ENCODE peak calls at places on chromosomes 5 and 9, in five cellular contexts. One of them, this sample, is unnamed.

GRCh38 chr5:151805414-151806225 is 33.9 kb downstream of the G3BP1 start:
- DNase-seq in KBM-7: no peak
- DNase-seq in NCI-H1092 treated with DMSO at 0.1 percent for 48 hours: no peak
- DNase-seq in NCI-H1436 treated with DMSO at 0.1 percent for 48 hours: no peak
- DNase-seq in A549: no peak
- DNase-seq in this sample: no peak

GRCh38 chr5:106827061-106827460 is 843.7 kb downstream of the EFNA5 start:
- DNase-seq in KBM-7: no peak
- DNase-seq in NCI-H1092 treated with DMSO at 0.1 percent for 48 hours: no peak
- DNase-seq in NCI-H1436 treated with DMSO at 0.1 percent for 48 hours: no peak
- DNase-seq in A549: no peak
- DNase-seq in this sample: no peak

GRCh38 chr5:122649080-122649479 is 125.8 kb upstream of the SNX2 start:
- DNase-seq in KBM-7: no peak
- DNase-seq in NCI-H1092 treated with DMSO at 0.1 percent for 48 hours: no peak
- DNase-seq in NCI-H1436 treated with DMSO at 0.1 percent for 48 hours: no peak
- DNase-seq in A549: no peak
- DNase-seq in this sample: no peak

GRCh38 chr9:81379655-81380054 is 309.7 kb downstream of the TLE1 start:
- DNase-seq in KBM-7: no peak
- DNase-seq in NCI-H1092 treated with DMSO at 0.1 percent for 48 hours: no peak
- DNase-seq in NCI-H1436 treated with DMSO at 0.1 percent for 48 hours: no peak
- DNase-seq in A549: no peak
- DNase-seq in this sample: no peak

GRCh38 chr5:56480305-56481146 is 247.4 kb upstream of the ANKRD55 start:
- DNase-seq in KBM-7: peak; percentile 31
- DNase-seq in NCI-H1092 treated with DMSO at 0.1 percent for 48 hours: no peak
- DNase-seq in NCI-H1436 treated with DMSO at 0.1 percent for 48 hours: no peak
- DNase-seq in A549: no peak
- DNase-seq in this sample: peak; percentile 42

GRCh38 chr5:174617910-174618309 is 106.5 kb upstream of the MSX2 start:
- DNase-seq in KBM-7: no peak
- DNase-seq in NCI-H1092 treated with DMSO at 0.1 percent for 48 hours: no peak
- DNase-seq in NCI-H1436 treated with DMSO at 0.1 percent for 48 hours: no peak
- DNase-seq in A549: no peak
- DNase-seq in this sample: no peak

GRCh38 chr5:33457817-33458216 is 17.1 kb downstream of the TARS1 start:
- DNase-seq in KBM-7: no peak
- DNase-seq in NCI-H1092 treated with DMSO at 0.1 percent for 48 hours: no peak
- DNase-seq in NCI-H1436 treated with DMSO at 0.1 percent for 48 hours: no peak
- DNase-seq in A549: no peak
- DNase-seq in this sample: no peak

GRCh38 chr5:7261049-7261448 is 134.9 kb upstream of the ADCY2 start:
- DNase-seq in KBM-7: peak; percentile 68
- DNase-seq in NCI-H1092 treated with DMSO at 0.1 percent for 48 hours: peak; percentile 8
- DNase-seq in NCI-H1436 treated with DMSO at 0.1 percent for 48 hours: no peak
- DNase-seq in A549: peak; percentile 16
- DNase-seq in this sample: peak; percentile 31

GRCh38 chr5:38641003-38641402 is 84.6 kb upstream of the LIFR start:
- DNase-seq in KBM-7: no peak
- DNase-seq in NCI-H1092 treated with DMSO at 0.1 percent for 48 hours: no peak
- DNase-seq in NCI-H1436 treated with DMSO at 0.1 percent for 48 hours: no peak
- DNase-seq in A549: no peak
- DNase-seq in this sample: no peak

GRCh38 chr5:147063971-147064370 is 170.9 kb upstream of the STK32A start:
- DNase-seq in KBM-7: no peak
- DNase-seq in NCI-H1092 treated with DMSO at 0.1 percent for 48 hours: no peak
- DNase-seq in NCI-H1436 treated with DMSO at 0.1 percent for 48 hours: no peak
- DNase-seq in A549: no peak
- DNase-seq in this sample: no peak

GRCh38 chr5:76521240-76521758 is 101.9 kb downstream of the F2RL2 start:
- DNase-seq in KBM-7: no peak
- DNase-seq in NCI-H1092 treated with DMSO at 0.1 percent for 48 hours: no peak
- DNase-seq in NCI-H1436 treated with DMSO at 0.1 percent for 48 hours: no peak
- DNase-seq in A549: no peak
- DNase-seq in this sample: no peak

GRCh38 chr9:69572611-69573010 is 99.6 kb downstream of the APBA1 start:
- DNase-seq in KBM-7: no peak
- DNase-seq in NCI-H1092 treated with DMSO at 0.1 percent for 48 hours: no peak
- DNase-seq in NCI-H1436 treated with DMSO at 0.1 percent for 48 hours: no peak
- DNase-seq in A549: no peak
- DNase-seq in this sample: no peak

GRCh38 chr5:74950836-74951515 is 84.8 kb upstream of the FAM169A start:
- DNase-seq in KBM-7: no peak
- DNase-seq in NCI-H1092 treated with DMSO at 0.1 percent for 48 hours: no peak
- DNase-seq in NCI-H1436 treated with DMSO at 0.1 percent for 48 hours: no peak
- DNase-seq in A549: no peak
- DNase-seq in this sample: no peak

GRCh38 chr5:38479315-38479904 is 77.0 kb downstream of the LIFR start:
- DNase-seq in KBM-7: no peak
- DNase-seq in NCI-H1092 treated with DMSO at 0.1 percent for 48 hours: no peak
- DNase-seq in NCI-H1436 treated with DMSO at 0.1 percent for 48 hours: no peak
- DNase-seq in A549: no peak
- DNase-seq in this sample: no peak

GRCh38 chr5:1409386-1410110 is 35.7 kb downstream of the SLC6A3 start:
- DNase-seq in KBM-7: no peak
- DNase-seq in NCI-H1092 treated with DMSO at 0.1 percent for 48 hours: no peak
- DNase-seq in NCI-H1436 treated with DMSO at 0.1 percent for 48 hours: no peak
- DNase-seq in A549: no peak
- DNase-seq in this sample: peak; percentile 38

GRCh38 chr9:119697996-119698395 is 328.8 kb upstream of the BRINP1 start:
- DNase-seq in KBM-7: no peak
- DNase-seq in NCI-H1092 treated with DMSO at 0.1 percent for 48 hours: no peak
- DNase-seq in NCI-H1436 treated with DMSO at 0.1 percent for 48 hours: no peak
- DNase-seq in A549: no peak
- DNase-seq in this sample: no peak

GRCh38 chr5:141437208-141437607 is 6.9 kb downstream of the PCDHGA12 start:
- DNase-seq in KBM-7: no peak
- DNase-seq in NCI-H1092 treated with DMSO at 0.1 percent for 48 hours: no peak
- DNase-seq in NCI-H1436 treated with DMSO at 0.1 percent for 48 hours: no peak
- DNase-seq in A549: no peak
- DNase-seq in this sample: no peak

GRCh38 chr5:172845190-172845975 is 11.3 kb downstream of the ERGIC1 start:
- DNase-seq in KBM-7: no peak
- DNase-seq in NCI-H1092 treated with DMSO at 0.1 percent for 48 hours: no peak
- DNase-seq in NCI-H1436 treated with DMSO at 0.1 percent for 48 hours: no peak
- DNase-seq in A549: no peak
- DNase-seq in this sample: no peak

GRCh38 chr9:122084276-122084675 is 8.8 kb downstream of the TTLL11 start:
- DNase-seq in KBM-7: no peak
- DNase-seq in NCI-H1092 treated with DMSO at 0.1 percent for 48 hours: no peak
- DNase-seq in NCI-H1436 treated with DMSO at 0.1 percent for 48 hours: no peak
- DNase-seq in A549: no peak
- DNase-seq in this sample: no peak

GRCh38 chr9:130662927-130663257 is 1.5 kb upstream of the PRDM12 start:
- DNase-seq in KBM-7: no peak
- DNase-seq in NCI-H1092 treated with DMSO at 0.1 percent for 48 hours: no peak
- DNase-seq in NCI-H1436 treated with DMSO at 0.1 percent for 48 hours: no peak
- DNase-seq in A549: no peak
- DNase-seq in this sample: no peak

GRCh38 chr9:98667241-98667640 is 41.5 kb downstream of the GABBR2 start:
- DNase-seq in KBM-7: no peak
- DNase-seq in NCI-H1092 treated with DMSO at 0.1 percent for 48 hours: no peak
- DNase-seq in NCI-H1436 treated with DMSO at 0.1 percent for 48 hours: no peak
- DNase-seq in A549: no peak
- DNase-seq in this sample: no peak

GRCh38 chr9:37999501-38000189 is 69.4 kb downstream of the SHB start:
- DNase-seq in KBM-7: peak; percentile 12
- DNase-seq in NCI-H1092 treated with DMSO at 0.1 percent for 48 hours: peak; percentile 63
- DNase-seq in NCI-H1436 treated with DMSO at 0.1 percent for 48 hours: no peak
- DNase-seq in A549: no peak
- DNase-seq in this sample: no peak

GRCh38 chr5:7856855-7857254 is 5.9 kb upstream of the CFAP90 start:
- DNase-seq in KBM-7: peak; percentile 61
- DNase-seq in NCI-H1092 treated with DMSO at 0.1 percent for 48 hours: peak; percentile 69
- DNase-seq in NCI-H1436 treated with DMSO at 0.1 percent for 48 hours: no peak
- DNase-seq in A549: no peak
- DNase-seq in this sample: peak; percentile 77

GRCh38 chr5:110063640-110064592 is 374.2 kb downstream of the MAN2A1 start:
- DNase-seq in KBM-7: no peak
- DNase-seq in NCI-H1092 treated with DMSO at 0.1 percent for 48 hours: no peak
- DNase-seq in NCI-H1436 treated with DMSO at 0.1 percent for 48 hours: no peak
- DNase-seq in A549: no peak
- DNase-seq in this sample: peak; percentile 9

GRCh38 chr5:132747064-132747692 is at the start of gene CCNI2:
- DNase-seq in KBM-7: no peak
- DNase-seq in NCI-H1092 treated with DMSO at 0.1 percent for 48 hours: no peak
- DNase-seq in NCI-H1436 treated with DMSO at 0.1 percent for 48 hours: no peak
- DNase-seq in A549: peak; percentile 65
- DNase-seq in this sample: no peak

GRCh38 chr5:107322936-107323335 is 347.8 kb downstream of the EFNA5 start:
- DNase-seq in KBM-7: no peak
- DNase-seq in NCI-H1092 treated with DMSO at 0.1 percent for 48 hours: no peak
- DNase-seq in NCI-H1436 treated with DMSO at 0.1 percent for 48 hours: no peak
- DNase-seq in A549: no peak
- DNase-seq in this sample: no peak

GRCh38 chr5:175079707-175080106 is 355.3 kb downstream of the MSX2 start:
- DNase-seq in KBM-7: no peak
- DNase-seq in NCI-H1092 treated with DMSO at 0.1 percent for 48 hours: no peak
- DNase-seq in NCI-H1436 treated with DMSO at 0.1 percent for 48 hours: no peak
- DNase-seq in A549: no peak
- DNase-seq in this sample: no peak

GRCh38 chr5:178394074-178394473 is 161.5 kb upstream of the PHYKPL start:
- DNase-seq in KBM-7: no peak
- DNase-seq in NCI-H1092 treated with DMSO at 0.1 percent for 48 hours: no peak
- DNase-seq in NCI-H1436 treated with DMSO at 0.1 percent for 48 hours: no peak
- DNase-seq in A549: no peak
- DNase-seq in this sample: no peak

GRCh38 chr5:91898865-91899264 is 515.7 kb upstream of the ARRDC3 start:
- DNase-seq in KBM-7: no peak
- DNase-seq in NCI-H1092 treated with DMSO at 0.1 percent for 48 hours: no peak
- DNase-seq in NCI-H1436 treated with DMSO at 0.1 percent for 48 hours: no peak
- DNase-seq in A549: no peak
- DNase-seq in this sample: no peak

GRCh38 chr5:127206320-127207113 is 84.1 kb upstream of the MEGF10 start:
- DNase-seq in KBM-7: no peak
- DNase-seq in NCI-H1092 treated with DMSO at 0.1 percent for 48 hours: no peak
- DNase-seq in NCI-H1436 treated with DMSO at 0.1 percent for 48 hours: no peak
- DNase-seq in A549: peak; percentile 59
- DNase-seq in this sample: no peak

GRCh38 chr9:113504725-113505590 is 41.4 kb downstream of the RGS3 start:
- DNase-seq in KBM-7: no peak
- DNase-seq in NCI-H1092 treated with DMSO at 0.1 percent for 48 hours: no peak
- DNase-seq in NCI-H1436 treated with DMSO at 0.1 percent for 48 hours: no peak
- DNase-seq in A549: no peak
- DNase-seq in this sample: no peak

GRCh38 chr5:111227805-111228204 is 3.6 kb downstream of the CAMK4 start:
- DNase-seq in KBM-7: no peak
- DNase-seq in NCI-H1092 treated with DMSO at 0.1 percent for 48 hours: no peak
- DNase-seq in NCI-H1436 treated with DMSO at 0.1 percent for 48 hours: no peak
- DNase-seq in A549: no peak
- DNase-seq in this sample: no peak

GRCh38 chr9:93020785-93021670 is 37.5 kb upstream of the SUSD3 start:
- DNase-seq in KBM-7: peak; percentile 13
- DNase-seq in NCI-H1092 treated with DMSO at 0.1 percent for 48 hours: no peak
- DNase-seq in NCI-H1436 treated with DMSO at 0.1 percent for 48 hours: no peak
- DNase-seq in A549: no peak
- DNase-seq in this sample: no peak

GRCh38 chr9:113479150-113479761 is 15.7 kb downstream of the RGS3 start:
- DNase-seq in KBM-7: no peak
- DNase-seq in NCI-H1092 treated with DMSO at 0.1 percent for 48 hours: no peak
- DNase-seq in NCI-H1436 treated with DMSO at 0.1 percent for 48 hours: no peak
- DNase-seq in A549: no peak
- DNase-seq in this sample: no peak

GRCh38 chr5:72246954-72247442 is 73.0 kb downstream of the MRPS27 start:
- DNase-seq in KBM-7: no peak
- DNase-seq in NCI-H1092 treated with DMSO at 0.1 percent for 48 hours: no peak
- DNase-seq in NCI-H1436 treated with DMSO at 0.1 percent for 48 hours: no peak
- DNase-seq in A549: no peak
- DNase-seq in this sample: no peak

GRCh38 chr5:31048975-31049290 is 144.6 kb upstream of the CDH6 start:
- DNase-seq in KBM-7: no peak
- DNase-seq in NCI-H1092 treated with DMSO at 0.1 percent for 48 hours: no peak
- DNase-seq in NCI-H1436 treated with DMSO at 0.1 percent for 48 hours: no peak
- DNase-seq in A549: no peak
- DNase-seq in this sample: no peak

GRCh38 chr5:78677777-78678668 is 29.5 kb upstream of the LHFPL2 start:
- DNase-seq in KBM-7: no peak
- DNase-seq in NCI-H1092 treated with DMSO at 0.1 percent for 48 hours: no peak
- DNase-seq in NCI-H1436 treated with DMSO at 0.1 percent for 48 hours: no peak
- DNase-seq in A549: no peak
- DNase-seq in this sample: no peak